ENCODE peak calls at places on chromosome 3, in seven cellular contexts. H is tibial artery; B is transverse colon; F is CD4-positive, CD25-positive, alpha-beta regulatory T cell; E is uterus; D is trophoblast cell; Q is mesenchymal stem cell. L is an unnamed sample.

GRCh38 chr3:169746924-169747323 is 17.9 kb downstream of the TERC start:
- DNase-seq in D (no peak), H (no peak), F (no peak), E (no peak), Q (no peak), B (no peak), L (no peak)

GRCh38 chr3:107325446-107325845 is 51.8 kb upstream of the CCDC54 start:
- DNase-seq in Q (no peak), F (no peak), H (no peak), E (no peak), B (no peak), D (no peak), L (no peak)

GRCh38 chr3:37892917-37893595 is 31.4 kb downstream of the CTDSPL start:
- DNase-seq in H (no peak), D (no peak), Q (peak; percentile 82), E (peak; percentile 47), F (no peak), B (no peak), L (peak; percentile 20)

GRCh38 chr3:130276203-130276803 is 69.2 kb upstream of the COL6A5 start:
- DNase-seq in D (peak; percentile 82), B (no peak), E (no peak), Q (peak; percentile 65), H (no peak), F (no peak), L (peak; percentile 84)

GRCh38 chr3:29137601-29138000 is 143.3 kb upstream of the RBMS3 start:
- DNase-seq in B (no peak), F (no peak), D (peak; percentile 22), E (no peak), H (no peak), Q (no peak), L (no peak)

GRCh38 chr3:124491098-124491497 is 239.2 kb upstream of the UMPS start:
- DNase-seq in D (no peak), F (no peak), B (peak; percentile 49), E (no peak), Q (no peak), H (no peak), L (no peak)

GRCh38 chr3:169339386-169339785 is 324.1 kb downstream of the MECOM start:
- DNase-seq in B (no peak), E (no peak), Q (no peak), H (no peak), D (peak; percentile 91), F (no peak), L (no peak)

GRCh38 chr3:61009025-61009424 is 242.2 kb downstream of the FHIT start:
- DNase-seq in H (no peak), Q (no peak), D (no peak), E (no peak), B (no peak), F (no peak), L (no peak)

GRCh38 chr3:95254771-95255170 is 1191.9 kb downstream of the NSUN3 start:
- DNase-seq in E (no peak), H (no peak), D (no peak), B (no peak), F (no peak), Q (no peak), L (no peak)

GRCh38 chr3:36907911-36908646 is 36.8 kb downstream of the TRANK1 start:
- DNase-seq in B (peak; percentile 86), F (peak; percentile 64), H (peak; percentile 70), D (peak; percentile 52), Q (peak; percentile 89), E (peak; percentile 40), L (no peak)

GRCh38 chr3:185929192-185930151 is 8.3 kb downstream of the TRA2B start:
- DNase-seq in Q (peak; percentile 6), E (no peak), H (no peak), F (no peak), B (no peak), D (peak; percentile 49), L (no peak)

GRCh38 chr3:14458434-14459280 is 56.3 kb downstream of the SLC6A6 start:
- DNase-seq in D (no peak), F (no peak), H (no peak), Q (no peak), B (no peak), E (no peak), L (no peak)

GRCh38 chr3:69422751-69423150 is 36.9 kb upstream of the FRMD4B start:
- DNase-seq in D (peak; percentile 18), F (no peak), Q (peak; percentile 21), B (no peak), E (no peak), H (no peak), L (no peak)

GRCh38 chr3:159817571-159817970 is 171.1 kb upstream of the IL12A start:
- DNase-seq in F (no peak), H (no peak), E (no peak), Q (no peak), B (no peak), D (peak; percentile 80), L (no peak)

GRCh38 chr3:14212032-14212431 is 33.4 kb downstream of the LSM3 start:
- DNase-seq in E (no peak), Q (no peak), D (no peak), F (no peak), B (no peak), H (no peak), L (no peak)

GRCh38 chr3:18743761-18744160 is 318.6 kb upstream of the SATB1 start:
- DNase-seq in F (no peak), H (no peak), B (no peak), E (no peak), Q (no peak), D (no peak), L (no peak)

GRCh38 chr3:71934520-71934919 is 149.6 kb upstream of the PROK2 start:
- DNase-seq in H (no peak), Q (no peak), D (no peak), E (no peak), B (no peak), F (no peak), L (no peak)
- H3K27ac ChIP-seq in H (no peak overlapping the region), Q (no peak overlapping the region), D (no peak overlapping the region), E (no peak overlapping the region), B (no peak overlapping the region), F (no peak overlapping the region), L (no peak overlapping the region)

GRCh38 chr3:12230406-12230805 is 58.5 kb upstream of the PPARG start:
- DNase-seq in D (peak; percentile 95), F (no peak), Q (no peak), E (no peak), B (no peak), H (no peak), L (peak; percentile 29)
- H3K27ac ChIP-seq in D (peak overlapping the region; percentile 76), F (no peak overlapping the region), Q (no peak overlapping the region), E (no peak overlapping the region), B (peak overlapping the region; percentile 68), H (no peak overlapping the region), L (peak overlapping the region; percentile 87)

GRCh38 chr3:157135671-157136396 is 24.1 kb downstream of the CCNL1 start:
- DNase-seq in E (peak; percentile 58), Q (peak; percentile 78), B (no peak), D (no peak), F (no peak), H (no peak), L (peak; percentile 53)

GRCh38 chr3:157133434-157134320 is 26.3 kb downstream of the CCNL1 start:
- DNase-seq in F (no peak), B (no peak), E (no peak), H (no peak), D (no peak), Q (no peak), L (no peak)

GRCh38 chr3:157139938-157140534 is 19.9 kb downstream of the CCNL1 start:
- DNase-seq in F (no peak), D (no peak), Q (no peak), H (no peak), B (no peak), E (no peak), L (no peak)

GRCh38 chr3:157134620-157135191 is 25.2 kb downstream of the CCNL1 start:
- DNase-seq in H (peak; percentile 83), E (no peak), D (no peak), B (no peak), Q (no peak), F (no peak), L (peak; percentile 11)

GRCh38 chr3:157136647-157137387 is 23.1 kb downstream of the CCNL1 start:
- DNase-seq in E (no peak), Q (peak; percentile 83), B (peak; percentile 83), D (no peak), H (no peak), F (no peak), L (peak; percentile 70)
- H3K27ac ChIP-seq in E (peak overlapping the region; percentile 43), Q (peak overlapping the region; percentile 27), B (peak overlapping the region; percentile 74), D (no peak overlapping the region), H (peak overlapping the region; percentile 87), F (no peak overlapping the region), L (peak overlapping the region; percentile 73)

GRCh38 chr3:31919528-31919927 is 61.5 kb downstream of the OSBPL10 start:
- DNase-seq in H (no peak), D (no peak), E (no peak), B (no peak), F (no peak), Q (peak; percentile 7), L (no peak)

GRCh38 chr3:31920310-31920709 is 60.8 kb downstream of the OSBPL10 start:
- DNase-seq in E (no peak), D (no peak), Q (no peak), F (no peak), B (no peak), H (no peak), L (no peak)

GRCh38 chr3:31918179-31919165 is 62.6 kb downstream of the OSBPL10 start:
- DNase-seq in H (no peak), F (peak; percentile 37), B (no peak), D (no peak), E (no peak), Q (peak; percentile 64), L (no peak)

GRCh38 chr3:31921833-31922232 is 59.2 kb downstream of the OSBPL10 start:
- DNase-seq in F (no peak), D (no peak), H (no peak), B (no peak), E (no peak), Q (no peak), L (no peak)

GRCh38 chr3:31917303-31917903 is 63.7 kb downstream of the OSBPL10 start:
- DNase-seq in F (no peak), Q (no peak), H (no peak), B (no peak), E (no peak), D (no peak), L (no peak)
- H3K27ac ChIP-seq in F (no peak overlapping the region), Q (no peak overlapping the region), H (peak overlapping the region; percentile 7), B (peak overlapping the region; percentile 9), E (peak overlapping the region; percentile 54), D (no peak overlapping the region), L (peak overlapping the region; percentile 14)

DNA sequence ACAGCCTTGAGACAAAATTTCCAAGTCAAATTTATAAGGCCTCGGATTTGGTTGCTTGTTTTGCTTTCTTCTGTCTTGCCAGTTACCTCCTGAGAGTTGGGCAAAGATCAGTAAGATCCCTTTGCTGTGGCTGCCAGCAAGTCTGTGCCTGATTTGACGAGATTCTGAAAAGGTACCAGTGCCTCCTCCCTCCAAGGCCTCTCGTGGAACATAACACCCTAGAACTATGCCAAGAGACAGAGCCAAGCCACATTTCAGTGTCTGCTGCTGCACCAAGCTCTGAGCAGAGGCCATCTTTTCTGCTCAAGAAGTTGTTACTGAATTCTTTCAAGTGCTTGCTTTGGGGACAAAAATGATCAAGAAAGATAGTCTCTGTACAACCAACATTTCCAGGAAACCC is 61.0 kb downstream of the GTPBP8 start:
- DNase-seq in F (no peak), Q (no peak), H (no peak), B (no peak), D (no peak), E (peak; percentile 28), L (peak; percentile 41)
- H3K27ac ChIP-seq in F (no peak overlapping the region), Q (no peak overlapping the region), H (no peak overlapping the region), B (peak overlapping the region; percentile 63), D (no peak overlapping the region), E (peak overlapping the region; percentile 25), L (peak overlapping the region; percentile 86)

L was measured in hepatocyte.